ENCODE peak calls at places on chromosomes 1 and 21, in four cellular contexts. S, C, N and M are unnamed samples.

GRCh38 chr1:87058343-87058649 is 143.9 kb downstream of the HS2ST1 start:
- DNase-seq in S (no peak), C (no peak), N (no peak), M (no peak)

GRCh38 chr1:107972367-107972766 is 7.4 kb upstream of the VAV3 start:
- DNase-seq in S (no peak), C (no peak), N (no peak), M (no peak)

GRCh38 chr1:201711811-201712210 is 117.1 kb upstream of the IPO9 start:
- DNase-seq in S (no peak), C (no peak), N (no peak), M (no peak)

GRCh38 chr1:235882816-235883215 is 16.1 kb upstream of the LYST start:
- DNase-seq in S (no peak), C (no peak), N (no peak), M (no peak)

GRCh38 chr1:194378517-194378916 is 1192.1 kb upstream of the B3GALT2 start:
- DNase-seq in S (no peak), C (peak), N (no peak), M (no peak)

GRCh38 chr1:9728451-9729295 is 77.1 kb downstream of the PIK3CD start:
- DNase-seq in S (no peak), C (no peak), N (no peak), M (no peak)

GRCh38 chr1:19654886-19655717 is 9.6 kb upstream of the HTR6 start:
- DNase-seq in S (no peak), C (no peak), N (no peak), M (no peak)

GRCh38 chr1:43545686-43546387 is 15.2 kb downstream of the PTPRF start:
- DNase-seq in S (peak), C (peak), N (peak), M (peak)

GRCh38 chr1:201531551-201532425 is 7.1 kb upstream of the NAV1 start:
- DNase-seq in S (peak), C (no peak), N (no peak), M (no peak)

GRCh38 chr1:172883844-172884243 is 166.9 kb downstream of the TNFSF18 start:
- DNase-seq in S (no peak), C (no peak), N (no peak), M (no peak)

GRCh38 chr1:1921901-1922753 is 3.0 kb upstream of the TMEM52 start:
- DNase-seq in S (no peak), C (no peak), N (no peak), M (peak)

GRCh38 chr1:245132771-245133170 is 22.0 kb upstream of the KIF26B start:
- DNase-seq in S (no peak), C (no peak), N (no peak), M (no peak)

GRCh38 chr1:171141336-171142051 is 43.6 kb upstream of the FMO2 start:
- DNase-seq in S (no peak), C (no peak), N (peak), M (peak)

GRCh38 chr21:33976082-33976979 is 60.7 kb upstream of the ATP5PO start:
- DNase-seq in S (no peak), C (peak), N (no peak), M (peak)

GRCh38 chr1:185735667-185736105 is 1.5 kb downstream of the HMCN1 start:
- DNase-seq in S (no peak), C (no peak), N (no peak), M (no peak)

GRCh38 chr21:31873275-31873695 is 465 bp downstream of the HUNK start:
- DNase-seq in S (peak), C (peak), N (no peak), M (peak)

GRCh38 chr1:175150596-175151319 is 41.8 kb downstream of the KIAA0040 start:
- DNase-seq in S (no peak), C (no peak), N (no peak), M (no peak)

GRCh38 chr1:91687452-91687851 is 186.8 kb downstream of the CDC7 start:
- DNase-seq in S (no peak), C (no peak), N (no peak), M (no peak)

GRCh38 chr1:181018901-181019681 is 3.6 kb downstream of the STX6 start:
- DNase-seq in S (no peak), C (no peak), N (no peak), M (no peak)

DNA sequence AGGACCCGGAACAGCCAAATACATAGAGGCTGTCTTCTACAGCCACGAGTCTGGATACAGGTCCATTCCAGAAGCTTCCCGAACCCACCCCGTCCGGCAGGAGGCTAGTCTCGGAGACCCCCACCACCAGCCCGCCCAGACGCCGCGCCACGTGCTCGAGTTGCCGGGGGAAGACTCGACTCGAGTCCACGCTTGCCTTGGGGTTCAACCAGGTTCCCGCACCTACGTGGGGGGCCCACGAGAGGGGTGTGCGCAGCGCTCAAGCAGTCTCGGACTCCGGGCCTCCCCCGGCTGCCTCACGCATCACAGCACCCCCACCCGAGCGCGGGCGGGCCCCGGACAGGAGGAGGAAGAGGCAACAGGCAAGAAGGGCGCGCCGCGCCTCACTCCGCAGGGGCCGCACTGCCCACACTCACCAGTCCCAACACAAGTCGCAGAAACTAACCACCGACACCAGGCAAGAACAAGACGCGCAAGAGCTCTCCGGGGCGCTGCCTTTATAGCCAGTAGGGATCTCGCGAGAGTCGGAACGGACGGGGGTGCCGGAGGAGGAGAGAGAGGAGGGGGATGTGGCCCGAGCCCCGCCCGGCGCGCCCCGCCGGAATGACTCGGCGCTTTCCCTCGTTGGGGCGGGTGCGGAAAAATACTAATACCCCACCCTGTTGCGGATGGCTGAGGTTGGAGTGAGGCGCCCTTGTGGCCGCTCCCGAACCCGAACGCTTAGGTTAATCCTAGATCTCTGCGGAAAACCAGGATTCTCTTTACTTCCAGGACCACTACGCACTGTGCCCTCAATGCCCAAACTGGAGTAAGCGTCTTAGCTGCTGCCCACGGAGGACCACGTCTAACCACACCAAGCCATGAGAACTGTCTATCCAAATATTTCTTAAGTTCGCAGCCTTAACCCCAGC is at the start of gene PRDX1:
- DNase-seq in S (peak), C (peak), N (peak), M (peak)
- TF ChIP-seq EP300 in S (peak), C (peak), N (no peak), M (no peak)

GRCh38 chr1:20689645-20690056 is 28.2 kb downstream of the KIF17 start:
- DNase-seq in S (no peak), C (no peak), N (no peak), M (no peak)
- TF ChIP-seq EP300 in S (no peak), C (no peak), N (no peak), M (no peak)

GRCh38 chr21:28949318-28949717 is 43.4 kb downstream of the LTN1 start:
- DNase-seq in S (no peak), C (no peak), N (no peak), M (no peak)

GRCh38 chr21:28938726-28939125 is 54.0 kb downstream of the LTN1 start:
- DNase-seq in S (peak), C (no peak), N (no peak), M (no peak)

GRCh38 chr21:28943631-28944030 is 49.0 kb downstream of the LTN1 start:
- DNase-seq in S (no peak), C (no peak), N (no peak), M (no peak)

DNA sequence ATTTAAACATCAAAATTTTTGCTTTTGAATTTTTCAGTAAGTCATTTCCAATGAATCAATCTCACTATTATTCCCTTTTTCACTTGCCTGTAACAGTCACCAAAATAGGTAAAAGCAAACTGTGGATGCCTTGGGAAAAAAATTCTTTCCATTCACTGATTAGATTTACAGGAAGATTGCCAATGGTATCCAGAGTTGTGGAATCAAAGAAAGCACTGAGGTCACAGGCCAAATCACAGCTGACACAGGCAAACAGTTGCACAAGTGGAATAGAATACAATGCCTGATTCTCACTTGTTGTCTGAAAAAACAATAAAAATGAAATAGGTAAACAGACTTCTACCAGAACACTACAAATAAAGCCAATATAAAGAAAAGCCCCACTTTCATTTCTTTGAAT is 48.4 kb downstream of the LTN1 start:
- DNase-seq in S (no peak), C (no peak), N (no peak), M (no peak)
- TF ChIP-seq EP300 in S (no peak), C (no peak), N (no peak), M (no peak)

GRCh38 chr1:183227963-183228649 is 42.0 kb downstream of the LAMC2 start:
- DNase-seq in S (peak), C (peak), N (no peak), M (peak)

GRCh38 chr1:183226361-183226760 is 40.3 kb downstream of the LAMC2 start:
- DNase-seq in S (no peak), C (no peak), N (no peak), M (no peak)

GRCh38 chr1:183227382-183227781 is 41.3 kb downstream of the LAMC2 start:
- DNase-seq in S (no peak), C (no peak), N (no peak), M (no peak)

GRCh38 chr1:183228650-183229220 is 42.7 kb downstream of the LAMC2 start:
- DNase-seq in S (no peak), C (no peak), N (no peak), M (no peak)

DNA sequence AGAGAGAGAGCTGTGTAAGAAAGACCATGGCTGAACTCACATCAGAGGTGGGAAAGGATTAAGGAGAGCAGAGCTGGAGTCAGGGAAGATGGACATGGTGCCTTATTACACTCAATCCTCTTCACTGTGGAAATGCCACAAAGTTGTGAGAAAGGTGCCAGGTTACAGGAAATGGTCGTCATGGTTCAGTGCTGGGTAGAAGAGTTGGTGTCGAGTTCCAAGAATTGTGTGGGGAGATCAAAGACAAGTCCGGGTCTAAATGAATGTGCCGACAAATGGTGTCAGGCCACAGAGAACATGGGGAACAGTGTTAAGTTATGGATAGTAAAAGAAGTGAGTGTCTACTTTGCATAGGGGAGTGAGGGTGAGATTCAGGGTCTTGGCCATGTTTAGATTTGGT is 40.9 kb downstream of the LAMC2 start:
- DNase-seq in S (no peak), C (no peak), N (no peak), M (no peak)
- TF ChIP-seq EP300 in S (no peak), C (no peak), N (no peak), M (no peak)

DNA sequence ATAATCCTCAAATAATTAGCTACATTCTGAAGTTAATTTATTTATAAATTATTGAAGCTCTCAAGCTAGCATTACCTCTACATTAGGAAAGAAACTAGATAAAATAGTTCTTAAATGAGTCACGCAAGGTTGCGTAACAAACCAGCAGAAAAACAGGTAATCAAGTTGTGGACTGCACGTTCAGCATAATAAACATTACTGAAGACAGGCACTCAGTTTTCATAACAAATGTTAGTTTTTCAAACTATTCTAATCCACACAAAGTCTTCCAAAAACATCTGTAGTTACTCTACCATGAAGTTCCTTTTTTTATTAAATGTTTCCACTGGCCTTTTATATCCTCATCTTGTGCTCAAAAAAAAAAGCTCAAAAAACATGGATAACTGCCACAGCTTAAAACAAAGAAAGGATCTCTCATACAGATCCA is 1.3 kb downstream of the TOR1AIP2 start:
- DNase-seq in S (no peak), C (peak), N (no peak), M (peak)
- TF ChIP-seq EP300 in S (no peak), C (no peak), N (no peak), M (no peak)

GRCh38 chr1:18111605-18112297 is 4.2 kb downstream of the IGSF21 start:
- DNase-seq in S (no peak), C (no peak), N (no peak), M (no peak)
- TF ChIP-seq EP300 in S (no peak), C (no peak), N (no peak), M (no peak)